ENCODE peak calls at places on chromosomes 11 and 22, in seven cellular contexts. F is CD8-positive, alpha-beta memory T cell; W is CD4-positive, CD25-positive, alpha-beta regulatory T cell; Z is Karpas-422; H is fibroblast of lung; E is left ventricle myocardium inferior; P is body of pancreas. G is an unnamed sample.

GRCh38 chr11:2760196-2760871 is 60.5 kb upstream of the KCNQ1OT1 start:
- DNase-seq in F (no peak), W (no peak), Z (no peak), H (no peak), E (no peak), P (peak; percentile 25), G (no peak)

GRCh38 chr11:82945682-82946081 is 44.1 kb downstream of the DDIAS start:
- DNase-seq in F (no peak), W (no peak), Z (no peak), H (no peak), E (no peak), P (no peak), G (no peak)

GRCh38 chr11:35042265-35042664 is 96.7 kb upstream of the CD44 start:
- DNase-seq in F (no peak), W (no peak), Z (no peak), H (no peak), E (no peak), P (no peak), G (no peak)

GRCh38 chr22:44163536-44163935 is 17.2 kb upstream of the PARVG start:
- DNase-seq in F (no peak), W (no peak), Z (no peak), H (no peak), E (peak; percentile 7), P (no peak), G (no peak)

GRCh38 chr11:31816467-31817053 is 5.4 kb upstream of the PAX6 start:
- DNase-seq in F (no peak), W (no peak), Z (no peak), H (no peak), E (no peak), P (no peak), G (no peak)

GRCh38 chr11:9852465-9852864 is 188.6 kb downstream of the SWAP70 start:
- DNase-seq in F (no peak), W (no peak), Z (no peak), H (no peak), E (no peak), P (no peak), G (no peak)

GRCh38 chr11:16632295-16633200 is 105.9 kb upstream of the C11orf58 start:
- DNase-seq in F (no peak), W (no peak), Z (peak; percentile 62), H (peak; percentile 9), E (no peak), P (no peak), G (no peak)

GRCh38 chr11:36441610-36442208 is 68.4 kb downstream of the TRAF6 start:
- DNase-seq in F (no peak), W (no peak), Z (no peak), H (no peak), E (no peak), P (no peak), G (no peak)

GRCh38 chr22:33569547-33569946 is 350.7 kb downstream of the LARGE1 start:
- DNase-seq in F (no peak), W (no peak), Z (peak; percentile 44), H (no peak), E (no peak), P (no peak), G (no peak)

GRCh38 chr22:30742291-30743256 is 47.9 kb downstream of the OSBP2 start:
- DNase-seq in F (no peak), W (peak; percentile 63), Z (no peak), H (peak; percentile 35), E (no peak), P (no peak), G (no peak)

GRCh38 chr22:24153353-24153752 is 27.9 kb upstream of the SUSD2 start:
- DNase-seq in F (peak; percentile 44), W (peak; percentile 89), Z (no peak), H (no peak), E (no peak), P (no peak), G (peak; percentile 78)
- H3K36me3 ChIP-seq in F (no peaks in the 10 kb centered on the region), W (no peaks in the 10 kb centered on the region), Z (no peaks in the 10 kb centered on the region), H (no peaks in the 10 kb centered on the region), E (no peaks in the 10 kb centered on the region), P (no peaks in the 10 kb centered on the region), G (peaks cover 25% of the 10 kb centered on the region)

GRCh38 chr11:68430801-68431200 is 29.8 kb upstream of the PPP6R3 start:
- DNase-seq in F (no peak), W (no peak), Z (no peak), H (no peak), E (no peak), P (no peak), G (no peak)
- H3K36me3 ChIP-seq in F (no peaks in the 10 kb centered on the region), W (no peaks in the 10 kb centered on the region), Z (no peaks in the 10 kb centered on the region), H (no peaks in the 10 kb centered on the region), E (peaks cover 87% of the 10 kb centered on the region), P (no peaks in the 10 kb centered on the region), G (peaks cover 60% of the 10 kb centered on the region)

DNA sequence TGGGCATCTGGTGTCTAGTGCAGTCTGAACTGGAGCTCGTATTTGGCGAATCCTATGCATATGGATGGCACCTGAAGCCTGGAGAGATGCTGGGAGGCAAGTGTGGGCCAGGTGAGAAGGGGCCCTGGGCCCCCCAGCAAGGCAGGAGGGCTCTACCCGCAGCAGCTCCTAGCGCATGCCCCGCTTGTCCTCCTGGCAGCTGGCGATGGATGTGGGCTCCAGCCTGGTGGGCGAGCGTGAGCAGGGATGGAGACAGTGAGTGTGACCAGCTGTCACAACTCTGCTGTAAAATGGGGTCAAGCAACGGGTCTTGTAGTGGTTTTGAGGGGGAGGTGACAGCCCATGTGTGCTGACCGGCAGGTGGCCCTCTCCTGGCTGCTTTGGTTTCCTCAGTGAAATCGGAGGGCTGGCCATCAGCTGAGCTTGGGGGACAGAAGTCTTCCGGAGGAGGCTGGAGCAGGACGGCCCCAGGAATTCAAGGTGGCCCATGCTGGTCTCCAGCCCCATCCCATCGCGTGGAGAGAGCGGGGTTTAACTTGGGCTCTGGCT is 12.0 kb downstream of the FRMD8 start:
- DNase-seq in F (no peak), W (no peak), Z (no peak), H (no peak), E (no peak), P (no peak), G (no peak)
- H3K36me3 ChIP-seq in F (no peaks in the 10 kb centered on the region), W (peaks cover 57% of the 10 kb centered on the region), Z (peaks cover 3% of the 10 kb centered on the region), H (peaks cover 39% of the 10 kb centered on the region), E (peaks cover 75% of the 10 kb centered on the region), P (no peaks in the 10 kb centered on the region), G (peaks cover 94% of the 10 kb centered on the region)

DNA sequence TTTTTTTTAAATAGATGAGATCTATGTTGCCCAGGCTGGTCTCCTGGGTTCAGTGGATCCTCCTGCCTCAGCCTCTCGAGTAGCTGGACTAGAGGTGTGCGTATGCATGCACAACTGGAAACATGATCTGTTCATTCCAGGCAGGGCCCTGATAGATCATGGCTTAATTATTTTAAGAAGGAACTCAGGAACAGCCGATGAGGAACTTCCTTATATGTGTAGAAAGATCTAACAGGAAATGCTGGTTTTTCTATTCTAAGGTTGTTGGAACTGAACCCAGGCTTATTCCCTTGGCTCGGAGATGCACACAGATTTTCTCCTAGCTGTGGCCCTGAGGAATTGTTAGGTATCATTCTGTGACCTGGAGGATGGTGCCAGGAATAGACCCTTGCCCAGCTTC is 32.4 kb downstream of the SPECC1L start:
- DNase-seq in F (no peak), W (no peak), Z (no peak), H (no peak), E (no peak), P (no peak), G (no peak)
- H3K36me3 ChIP-seq in F (peaks cover 7% of the 10 kb centered on the region), W (peaks cover 21% of the 10 kb centered on the region), Z (peaks cover 42% of the 10 kb centered on the region), H (peaks cover 1% of the 10 kb centered on the region), E (peaks cover 28% of the 10 kb centered on the region), P (no peaks in the 10 kb centered on the region), G (peaks cover 64% of the 10 kb centered on the region)

GRCh38 chr11:60847906-60848305 is 6.0 kb downstream of the CCDC86 start:
- DNase-seq in F (no peak), W (no peak), Z (no peak), H (no peak), E (no peak), P (no peak), G (no peak)

GRCh38 chr11:60852060-60852638 is 3.6 kb downstream of the PTGDR2 start:
- DNase-seq in F (no peak), W (no peak), Z (no peak), H (no peak), E (no peak), P (peak; percentile 75), G (no peak)

GRCh38 chr11:60851327-60852059 is 4.3 kb downstream of the PTGDR2 start:
- DNase-seq in F (no peak), W (no peak), Z (no peak), H (no peak), E (no peak), P (no peak), G (no peak)

GRCh38 chr11:60848714-60849151 is 6.8 kb downstream of the CCDC86 start:
- DNase-seq in F (no peak), W (no peak), Z (no peak), H (no peak), E (no peak), P (no peak), G (no peak)

DNA sequence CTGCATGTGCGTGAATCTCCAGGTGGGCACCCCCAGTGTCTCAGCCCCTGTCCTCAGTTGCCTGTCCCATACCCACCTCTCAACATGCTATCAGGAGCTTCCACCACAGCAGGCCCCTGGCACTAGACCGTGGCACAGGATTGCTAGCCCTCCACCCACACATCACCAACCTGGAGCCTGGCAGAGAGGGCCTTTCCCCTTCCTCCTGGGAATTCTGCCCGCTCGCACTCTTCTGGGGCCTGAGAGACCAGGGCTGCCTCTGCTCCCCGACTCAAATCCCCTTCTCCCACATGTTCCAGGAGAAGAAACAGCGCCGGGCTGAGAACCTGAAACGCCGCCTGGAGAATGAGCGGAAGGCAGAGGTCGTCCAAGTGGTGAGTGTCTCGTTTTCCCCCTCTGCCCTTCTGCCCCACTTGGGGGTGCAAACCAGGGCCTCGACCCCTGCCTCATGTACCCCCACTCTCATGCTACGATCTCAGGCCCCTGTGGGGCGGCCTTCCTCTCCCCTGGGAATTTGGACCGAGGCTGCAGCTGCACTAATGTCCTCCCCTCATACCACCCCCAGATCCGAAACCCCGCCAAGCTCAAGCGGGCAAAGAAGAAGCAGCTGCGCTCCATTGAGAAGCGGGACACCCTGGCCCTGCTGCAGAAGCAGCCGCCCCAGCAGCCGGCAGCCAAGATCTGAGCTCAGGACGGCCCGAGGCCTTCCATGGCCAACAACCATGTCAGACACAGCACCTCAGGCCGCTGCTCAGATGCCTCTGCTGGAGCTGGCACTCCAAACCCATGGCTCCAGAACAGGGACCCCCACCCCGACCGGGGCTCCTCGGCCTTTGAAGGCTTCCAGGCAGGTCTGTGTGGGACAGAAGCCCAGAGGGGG is 5.9 kb downstream of the PTGDR2 start:
- DNase-seq in F (no peak), W (no peak), Z (no peak), H (no peak), E (no peak), P (no peak), G (no peak)
- H3K36me3 ChIP-seq in F (peaks cover 12% of the 10 kb centered on the region), W (peaks cover 24% of the 10 kb centered on the region), Z (peaks cover 9% of the 10 kb centered on the region), H (peaks cover 14% of the 10 kb centered on the region), E (peaks cover 50% of the 10 kb centered on the region), P (no peaks in the 10 kb centered on the region), G (peaks cover 74% of the 10 kb centered on the region)

DNA sequence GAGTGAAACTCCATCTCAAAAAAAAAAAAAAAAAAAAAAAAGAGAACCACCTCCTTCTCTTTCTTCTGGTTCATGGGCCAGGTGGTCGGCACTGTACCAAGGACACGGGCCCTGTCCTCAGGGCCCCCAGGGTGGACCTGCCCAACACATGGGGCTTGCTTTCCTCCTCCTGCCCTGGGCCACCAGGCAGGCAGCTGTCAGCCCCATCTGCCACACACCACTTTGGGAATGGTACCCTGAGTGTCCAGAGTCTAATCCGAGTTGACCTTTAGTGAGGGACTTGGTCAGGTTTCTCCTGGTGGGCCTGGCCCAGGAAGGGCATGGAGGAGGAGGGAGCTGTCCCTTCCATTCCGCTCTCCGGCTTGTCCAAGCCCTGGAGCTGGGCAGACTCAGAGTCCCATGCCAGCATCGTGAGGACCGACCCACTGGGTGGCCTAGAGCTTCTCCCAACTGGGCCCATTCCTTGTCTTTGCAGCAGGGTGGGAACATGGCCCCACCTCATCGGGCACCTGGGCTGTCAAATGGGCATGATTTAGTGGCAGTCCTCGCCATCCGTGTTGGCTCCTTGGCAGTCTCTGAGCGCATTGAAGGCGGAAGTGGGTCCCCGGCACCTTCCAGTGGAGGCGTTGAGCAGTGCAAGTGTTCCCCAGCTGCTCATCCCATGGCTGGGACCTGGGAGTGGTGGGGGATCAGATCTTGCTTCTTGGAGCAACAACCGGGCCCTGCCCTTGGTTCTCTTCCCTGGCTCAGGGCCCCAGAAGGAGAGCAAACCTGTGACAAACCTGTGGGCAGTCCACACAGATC is 94.8 kb downstream of the BCR start:
- DNase-seq in F (no peak), W (no peak), Z (no peak), H (no peak), E (no peak), P (no peak), G (no peak)
- H3K36me3 ChIP-seq in F (peaks cover 36% of the 10 kb centered on the region), W (peaks cover 37% of the 10 kb centered on the region), Z (no peaks in the 10 kb centered on the region), H (peaks cover 12% of the 10 kb centered on the region), E (peaks cover 58% of the 10 kb centered on the region), P (no peaks in the 10 kb centered on the region), G (peaks cover 82% of the 10 kb centered on the region)